ENCODE peak calls at places on chromosomes 7 and 10, in nine cellular contexts. J is activated CD8-positive, alpha-beta T cell treated with anti-CD3 and anti-CD28 coated beads for 36 hours; W is amniotic stem cell; I is NCI-H1105 treated with DMSO at 0.1 percent for 48 hours; Q is CD4-positive, alpha-beta T cell; A is AG08395; M is stomach; R is H9; H is iPS-NIHi11. S is an unnamed sample.

GRCh38 chr7:73429218-73429617 is 4.4 kb upstream of the FZD9 start:
- DNase-seq in J (no peak), W (no peak), I (peak; percentile 90), Q (no peak), A (no peak), M (no peak), R (peak; percentile 81), H (peak; percentile 72), S (no peak)

GRCh38 chr7:80643336-80643925 is 5.0 kb downstream of the CD36 start:
- DNase-seq in J (no peak), W (no peak), I (no peak), Q (no peak), A (no peak), M (no peak), R (no peak), H (no peak), S (no peak)

GRCh38 chr7:122072272-122072671 is 71.8 kb downstream of the AASS start:
- DNase-seq in J (no peak), W (no peak), I (no peak), Q (no peak), A (no peak), M (no peak), R (no peak), H (no peak), S (no peak)

GRCh38 chr10:6912424-6912823 is 332.3 kb upstream of the PRKCQ start:
- DNase-seq in J (no peak), W (no peak), I (no peak), Q (no peak), A (no peak), M (no peak), R (no peak), H (no peak), S (no peak)

GRCh38 chr10:86194684-86195083 is 171.9 kb downstream of the GRID1 start:
- DNase-seq in J (no peak), W (no peak), I (no peak), Q (peak; percentile 21), A (no peak), M (peak; percentile 7), R (no peak), H (no peak), S (no peak)

GRCh38 chr10:59134785-59135184 is 41.7 kb upstream of the PHYHIPL start:
- DNase-seq in J (no peak), W (no peak), I (no peak), Q (no peak), A (no peak), M (no peak), R (no peak), H (no peak), S (no peak)

GRCh38 chr7:19210883-19211282 is 65.7 kb upstream of the FERD3L start:
- DNase-seq in J (no peak), W (no peak), I (no peak), Q (no peak), A (no peak), M (no peak), R (no peak), H (no peak), S (no peak)

GRCh38 chr7:1316086-1316485 is 83.4 kb downstream of the UNCX start:
- DNase-seq in J (no peak), W (no peak), I (no peak), Q (no peak), A (no peak), M (no peak), R (no peak), H (no peak), S (no peak)

GRCh38 chr10:10307551-10307950 is 710.1 kb upstream of the CELF2 start:
- DNase-seq in J (no peak), W (no peak), I (no peak), Q (no peak), A (no peak), M (no peak), R (no peak), H (no peak), S (no peak)

GRCh38 chr10:17396004-17396403 is 58.4 kb downstream of the ST8SIA6 start:
- DNase-seq in J (no peak), W (no peak), I (no peak), Q (no peak), A (no peak), M (no peak), R (no peak), H (no peak), S (no peak)

GRCh38 chr10:90398551-90398950 is 459.3 kb downstream of the HTR7 start:
- DNase-seq in J (no peak), W (no peak), I (peak; percentile 32), Q (no peak), A (no peak), M (no peak), R (no peak), H (no peak), S (no peak)

GRCh38 chr10:15237351-15237750 is 68.9 kb upstream of the NMT2 start:
- DNase-seq in J (no peak), W (no peak), I (no peak), Q (no peak), A (peak; percentile 77), M (no peak), R (no peak), H (no peak), S (no peak)

GRCh38 chr7:2003451-2003930 is 229.3 kb downstream of the MAD1L1 start:
- DNase-seq in J (no peak), W (no peak), I (no peak), Q (no peak), A (no peak), M (no peak), R (peak; percentile 16), H (no peak), S (no peak)

GRCh38 chr7:54111850-54112249 is 430.3 kb upstream of the VSTM2A start:
- DNase-seq in J (no peak), W (no peak), I (no peak), Q (no peak), A (no peak), M (no peak), R (no peak), H (no peak), S (no peak)

GRCh38 chr7:29196191-29196590 is 1.6 kb downstream of the CHN2 start:
- DNase-seq in J (peak; percentile 64), W (no peak), I (no peak), Q (no peak), A (no peak), M (no peak), R (no peak), H (no peak), S (no peak)

GRCh38 chr10:7184660-7185366 is 226.0 kb downstream of the SFMBT2 start:
- DNase-seq in J (no peak), W (no peak), I (no peak), Q (no peak), A (no peak), M (no peak), R (no peak), H (no peak), S (no peak)

GRCh38 chr7:24812313-24812945 is 55.2 kb upstream of the GSDME start:
- DNase-seq in J (peak; percentile 52), W (no peak), I (peak; percentile 32), Q (peak; percentile 51), A (peak; percentile 66), M (peak; percentile 66), R (peak; percentile 51), H (peak; percentile 79), S (no peak)

GRCh38 chr10:62903828-62904227 is 87.7 kb upstream of the EGR2 start:
- DNase-seq in J (no peak), W (no peak), I (no peak), Q (no peak), A (peak; percentile 63), M (no peak), R (no peak), H (no peak), S (no peak)

GRCh38 chr10:76998451-76998850 is 639.2 kb downstream of the KCNMA1 start:
- DNase-seq in J (no peak), W (no peak), I (peak; percentile 88), Q (no peak), A (no peak), M (no peak), R (no peak), H (no peak), S (no peak)

GRCh38 chr10:37436361-37436760 is 311.0 kb downstream of the ANKRD30A start:
- DNase-seq in J (no peak), W (no peak), I (no peak), Q (no peak), A (no peak), M (no peak), R (no peak), H (no peak), S (no peak)

GRCh38 chr7:17912536-17913235 is 27.6 kb downstream of the SNX13 start:
- DNase-seq in J (no peak), W (no peak), I (no peak), Q (no peak), A (no peak), M (no peak), R (no peak), H (no peak), S (peak; percentile 8)

GRCh38 chr10:13776861-13777301 is 190.1 kb downstream of the PRPF18 start:
- DNase-seq in J (no peak), W (no peak), I (no peak), Q (no peak), A (peak; percentile 39), M (no peak), R (no peak), H (no peak), S (no peak)

GRCh38 chr10:343231-344215 is 208.3 kb downstream of the ZMYND11 start:
- DNase-seq in J (no peak), W (no peak), I (no peak), Q (no peak), A (no peak), M (no peak), R (no peak), H (no peak), S (no peak)

GRCh38 chr10:119726291-119727261 is 726 bp downstream of the INPP5F start:
- DNase-seq in J (peak; percentile 32), W (no peak), I (no peak), Q (no peak), A (no peak), M (no peak), R (peak; percentile 72), H (peak; percentile 80), S (peak; percentile 92)

GRCh38 chr7:138868711-138869110 is 70.7 kb upstream of the ATP6V0A4 start:
- DNase-seq in J (no peak), W (no peak), I (no peak), Q (no peak), A (no peak), M (no peak), R (no peak), H (no peak), S (no peak)